ENCODE peak calls at places on chromosomes 13 and 19, in five cellular contexts. R, C, A, Y and M are unnamed samples.

GRCh38 chr19:8158411-8159074 is 9.2 kb upstream of the FBN3 start:
- DNase-seq in R (peak), C (peak), A (no peak), Y (peak), M (peak)

GRCh38 chr19:6723738-6724137 is 3.3 kb upstream of the C3 start:
- DNase-seq in C (no peak), Y (no peak), R (no peak), A (no peak), M (no peak)

GRCh38 chr13:29855009-29855408 is 4.6 kb upstream of the UBL3 start:
- DNase-seq in A (no peak), R (peak), Y (no peak), C (no peak), M (no peak)

GRCh38 chr19:6730153-6730804 is 7.1 kb downstream of the GPR108 start:
- DNase-seq in A (no peak), C (no peak), Y (no peak), R (peak), M (no peak)

GRCh38 chr13:98847780-98848179 is 95.3 kb upstream of the SLC15A1 start:
- DNase-seq in Y (no peak), C (no peak), A (no peak), R (no peak), M (no peak)

GRCh38 chr19:46634045-46634655 is 1.9 kb downstream of the GNG8 start:
- DNase-seq in C (peak), Y (peak), R (peak), A (peak), M (peak)

GRCh38 chr19:54325194-54325621 is 12.2 kb upstream of the LILRA5 start:
- DNase-seq in R (peak), C (peak), A (no peak), Y (peak), M (peak)

GRCh38 chr13:99215466-99215865 is 14.8 kb downstream of the UBAC2 start:
- DNase-seq in A (no peak), C (no peak), R (peak), Y (no peak), M (no peak)

GRCh38 chr19:35716735-35716984 is 1.1 kb upstream of the KMT2B start:
- DNase-seq in Y (no peak), C (no peak), A (no peak), R (peak), M (no peak)

GRCh38 chr13:41428155-41428554 is 29.2 kb upstream of the RGCC start:
- DNase-seq in Y (peak), A (peak), R (peak), C (no peak), M (no peak)

GRCh38 chr13:43544011-43544410 is 242.8 kb downstream of the ENOX1 start:
- DNase-seq in C (no peak), A (no peak), Y (no peak), R (no peak), M (peak)

GRCh38 chr19:31313291-31314030 is 35.8 kb downstream of the TSHZ3 start:
- DNase-seq in Y (no peak), A (no peak), C (no peak), R (no peak), M (no peak)

GRCh38 chr13:97215325-97215724 is 6.8 kb upstream of the MBNL2 start:
- DNase-seq in A (no peak), R (peak), C (no peak), Y (no peak), M (no peak)

GRCh38 chr19:17136026-17136425 is 60.4 kb downstream of the MYO9B start:
- DNase-seq in Y (no peak), R (no peak), A (no peak), C (no peak), M (no peak)

GRCh38 chr13:24984134-24984533 is 111.8 kb upstream of the PABPC3 start:
- DNase-seq in Y (no peak), A (no peak), C (no peak), R (no peak), M (no peak)

GRCh38 chr13:114078501-114079451 is 53.6 kb downstream of the RASA3 start:
- DNase-seq in Y (no peak), C (no peak), R (no peak), A (no peak), M (peak)

GRCh38 chr19:781800-782194 is 15.5 kb upstream of the PTBP1 start:
- DNase-seq in C (no peak), A (no peak), Y (no peak), R (no peak), M (no peak)

GRCh38 chr13:100300708-100301107 is 211.8 kb downstream of the PCCA start:
- DNase-seq in C (no peak), Y (peak), R (no peak), A (no peak), M (no peak)

GRCh38 chr13:50594276-50594970 is 249.1 kb downstream of the DLEU7 start:
- DNase-seq in R (peak), C (no peak), Y (peak), A (no peak), M (no peak)

GRCh38 chr19:12606796-12607195 is 3.8 kb downstream of the ZNF490 start:
- DNase-seq in Y (no peak), R (no peak), C (no peak), A (no peak), M (no peak)

GRCh38 chr19:14363203-14364097 is 17.8 kb upstream of the ADGRE5 start:
- DNase-seq in C (no peak), R (peak), A (no peak), Y (peak), M (peak)